ENCODE peak calls at places on chromosomes 1 and 21, in eight cellular contexts. S is lower lobe of right lung; J is esophagus squamous epithelium; V is CD8-positive, alpha-beta T cell; Q is fibroblast of lung; T is colonic mucosa; O is stomach; M is heart left ventricle. A is an unnamed sample.

GRCh38 chr1:226943156-226943555 is 3.1 kb downstream of the COQ8A start:
- DNase-seq in J (no peak), O (no peak), Q (no peak), M (no peak), V (no peak), T (no peak), S (no peak), A (no peak)

GRCh38 chr1:248852548-248852947 is 6.3 kb downstream of the ZNF692 start:
- DNase-seq in Q (no peak), S (no peak), O (no peak), T (no peak), J (no peak), M (no peak), V (peak; percentile 7), A (peak; percentile 13)

GRCh38 chr1:117128323-117129079 is 7.0 kb upstream of the TRIM45 start:
- DNase-seq in J (no peak), S (no peak), M (no peak), Q (peak; percentile 45), O (no peak), V (no peak), T (no peak), A (no peak)

GRCh38 chr1:76138217-76138616 is 63.7 kb downstream of the ST6GALNAC3 start:
- DNase-seq in O (no peak), M (no peak), V (no peak), S (no peak), T (no peak), Q (no peak), J (no peak), A (no peak)

GRCh38 chr21:31665397-31665796 is 5.9 kb downstream of the SOD1 start:
- DNase-seq in T (no peak), V (no peak), Q (peak; percentile 30), O (no peak), S (no peak), M (no peak), J (no peak), A (no peak)

GRCh38 chr1:201020647-201021332 is 2.7 kb downstream of the KIF21B start:
- DNase-seq in S (no peak), T (peak; percentile 43), M (no peak), Q (no peak), O (no peak), J (no peak), V (peak; percentile 40), A (no peak)

GRCh38 chr1:32771561-32772280 is 45.4 kb downstream of the YARS1 start:
- DNase-seq in V (no peak), T (no peak), S (peak; percentile 46), J (no peak), M (no peak), O (no peak), Q (no peak), A (no peak)

GRCh38 chr1:219582310-219582709 is 30.6 kb downstream of the ZC3H11B start:
- DNase-seq in T (no peak), J (no peak), O (no peak), V (no peak), M (no peak), Q (peak; percentile 80), S (no peak), A (no peak)

GRCh38 chr1:17540255-17541001 is 930 bp downstream of the ARHGEF10L start:
- DNase-seq in T (peak; percentile 64), V (no peak), Q (peak; percentile 50), O (no peak), S (no peak), J (no peak), M (peak; percentile 67), A (peak; percentile 72)

GRCh38 chr21:25938673-25939395 is 204.1 kb downstream of the GABPA start:
- DNase-seq in O (peak; percentile 51), V (no peak), Q (no peak), M (peak; percentile 14), S (no peak), J (no peak), T (no peak), A (no peak)

GRCh38 chr1:88029142-88029541 is 654.9 kb upstream of the PKN2 start:
- DNase-seq in O (no peak), V (no peak), S (no peak), Q (peak; percentile 12), M (no peak), T (no peak), J (no peak), A (no peak)

GRCh38 chr1:11806307-11806936 is 431 bp downstream of the CLCN6 start:
- DNase-seq in Q (peak; percentile 24), V (no peak), T (peak; percentile 58), O (no peak), J (no peak), S (no peak), M (peak; percentile 46), A (peak; percentile 66)

GRCh38 chr1:101653482-101653946 is 343.2 kb downstream of the OLFM3 start:
- DNase-seq in M (no peak), O (no peak), Q (no peak), S (no peak), T (no peak), V (no peak), J (no peak), A (no peak)

GRCh38 chr1:11501491-11501897 is 22.5 kb downstream of the DISP3 start:
- DNase-seq in V (no peak), S (no peak), Q (no peak), O (no peak), M (no peak), T (no peak), J (no peak), A (no peak)

GRCh38 chr1:206666954-206667353 is 17.8 kb upstream of the MAPKAPK2 start:
- DNase-seq in Q (no peak), J (no peak), V (no peak), T (no peak), O (no peak), S (no peak), M (no peak), A (no peak)

GRCh38 chr21:31526040-31526439 is 133.5 kb upstream of the SOD1 start:
- DNase-seq in T (no peak), V (no peak), M (no peak), Q (no peak), O (no peak), J (no peak), S (no peak), A (no peak)

GRCh38 chr21:43312751-43313169 is 114.2 kb downstream of the SIK1 start:
- DNase-seq in Q (no peak), S (no peak), M (no peak), T (peak; percentile 52), J (no peak), V (no peak), O (peak; percentile 81), A (no peak)
- TF ChIP-seq CTCF in Q (no peak), S (no peak), M (no peak), T (no peak), J (no peak), V (no peak), O (no peak), A (no peak)

DNA sequence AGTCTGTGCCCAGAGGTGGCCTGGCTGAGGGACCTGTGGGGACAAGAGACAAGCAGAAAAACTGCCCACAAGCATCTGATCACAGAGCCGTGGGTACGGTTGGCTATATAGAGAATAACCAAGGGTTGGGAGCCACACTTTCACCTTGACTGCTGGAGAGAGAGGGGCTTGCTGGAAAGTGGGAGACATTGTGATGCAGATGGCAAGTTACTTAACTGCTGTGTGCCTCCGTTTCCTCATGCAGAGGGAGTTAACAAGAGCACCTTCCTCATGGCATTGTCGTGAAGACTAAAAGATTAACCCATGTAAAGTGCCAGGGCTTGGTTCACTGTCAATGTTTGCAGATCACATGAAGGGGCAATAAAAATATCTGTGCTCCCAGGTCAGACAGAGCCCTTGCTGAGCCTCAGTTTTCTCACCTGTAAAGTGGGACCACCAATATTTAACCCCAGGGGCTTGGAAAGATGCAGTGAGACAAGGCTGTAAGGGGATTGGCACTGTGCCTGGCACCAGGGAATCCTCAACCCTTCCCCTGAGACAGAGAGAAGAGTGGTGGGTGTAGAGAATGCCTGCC is 52.8 kb downstream of the SDC3 start:
- DNase-seq in O (no peak), S (no peak), Q (no peak), J (no peak), M (no peak), T (no peak), V (no peak), A (no peak)
- H3K4me3 ChIP-seq in O (no peak overlapping the region), S (no peak overlapping the region), Q (no peak overlapping the region), J (no peak overlapping the region), M (no peak overlapping the region), T (no peak overlapping the region), V (no peak overlapping the region), A (no peak overlapping the region)

DNA sequence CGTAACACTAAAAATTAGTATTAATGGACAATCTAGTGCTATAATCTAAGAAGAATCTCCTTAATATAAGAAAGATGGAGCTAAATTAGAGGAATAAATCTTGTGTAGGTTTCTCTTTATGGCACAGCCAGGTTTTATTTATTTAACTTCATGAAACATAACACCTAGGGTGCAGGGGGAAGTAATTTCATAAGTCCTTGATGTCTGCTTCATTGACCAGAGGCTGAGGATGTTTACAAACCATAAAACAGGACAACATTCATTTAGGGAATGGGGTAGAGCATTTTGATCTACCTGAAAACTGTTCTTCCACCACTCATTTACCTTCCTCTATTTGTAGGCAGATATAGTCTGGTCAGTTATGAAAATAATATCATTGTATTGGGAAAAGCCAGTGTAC is 95.5 kb downstream of the NGF start:
- DNase-seq in J (no peak), Q (no peak), O (no peak), S (no peak), T (no peak), V (no peak), M (no peak), A (no peak)
- H3K4me1 ChIP-seq in J (no peaks in the 10 kb centered on the region), Q (peaks cover 6% of the 10 kb centered on the region), O (peaks cover 5% of the 10 kb centered on the region), S (no peaks in the 10 kb centered on the region), T (no peaks in the 10 kb centered on the region), V (no peaks in the 10 kb centered on the region), M (no peaks in the 10 kb centered on the region), A (peaks cover 10% of the 10 kb centered on the region)

GRCh38 chr1:41530411-41530810 is 45.9 kb upstream of the EDN2 start:
- DNase-seq in V (no peak), T (no peak), J (no peak), S (peak; percentile 20), Q (no peak), M (no peak), O (no peak), A (peak; percentile 2)
- TF ChIP-seq CTCF in V (no peak), T (no peak), J (no peak), S (no peak), Q (no peak), M (no peak), O (no peak), A (no peak)

DNA sequence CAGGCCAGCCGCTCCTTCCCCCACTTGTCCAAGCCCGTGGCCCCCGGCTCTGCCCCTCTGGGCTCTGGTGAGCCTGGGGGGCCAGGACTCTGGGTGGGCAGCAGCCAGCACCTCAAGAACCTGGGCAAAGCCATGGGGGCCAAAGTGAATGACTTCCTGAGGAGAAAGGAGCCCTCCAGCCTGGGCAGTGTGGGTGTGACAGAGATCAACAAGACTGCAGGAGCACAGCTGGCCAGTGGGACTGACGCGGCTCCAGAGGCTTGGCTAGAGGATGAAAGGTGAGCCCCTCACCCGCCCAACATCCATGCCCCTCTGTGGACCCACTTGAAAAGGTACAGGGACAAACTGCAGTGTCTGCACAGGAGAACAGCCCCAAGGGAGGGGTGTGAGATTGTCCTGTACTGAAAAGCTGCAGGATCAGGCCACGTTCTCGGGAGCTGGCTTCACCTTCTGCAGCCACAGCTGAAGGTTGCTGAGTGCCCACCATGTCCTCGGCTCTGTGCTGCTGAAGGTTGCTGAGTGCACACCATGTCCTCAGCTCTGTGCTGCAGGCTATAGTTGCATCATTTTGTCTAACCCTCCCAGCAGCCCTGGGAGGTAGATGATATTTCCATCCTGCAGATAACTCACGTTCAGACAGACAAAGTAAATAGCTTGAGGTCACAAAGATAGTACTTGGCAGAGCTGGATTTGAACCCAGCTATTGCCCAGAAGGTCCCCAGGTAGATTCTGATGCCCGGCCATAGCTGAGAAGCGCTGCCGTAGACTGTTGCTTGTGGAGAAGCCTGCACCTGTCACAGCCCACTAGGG is 618 bp downstream of the C1orf226 start:
- DNase-seq in J (no peak), T (no peak), V (no peak), M (no peak), O (no peak), S (no peak), Q (no peak), A (no peak)
- H3K4me3 ChIP-seq in J (no peak overlapping the region), T (no peak overlapping the region), V (no peak overlapping the region), M (no peak overlapping the region), O (no peak overlapping the region), S (no peak overlapping the region), Q (no peak overlapping the region), A (no peak overlapping the region)

A was measured in tibial artery.